ENCODE peak calls at places on chromosomes 12 and 14, in nine cellular contexts. V is testis; I is endothelial cell; G is neural crest cell; O is astrocyte of the spinal cord; D is CD8-positive, alpha-beta T cell; B is kidney epithelial cell; M is cardiac muscle cell; F is progenitor cell of endocrine pancreas. S is an unnamed sample.

GRCh38 chr14:67846029-67846610 is 26.5 kb downstream of the RAD51B start:
- DNase-seq in O (no peak), F (no peak), B (no peak), I (no peak), M (no peak), V (no peak), G (no peak), D (no peak), S (no peak)

GRCh38 chr14:99627510-99628381 is 17.2 kb upstream of the HHIPL1 start:
- DNase-seq in D (no peak), B (no peak), V (no peak), G (no peak), M (no peak), F (no peak), I (no peak), O (no peak), S (no peak)

GRCh38 chr12:77766224-77766623 is 64.5 kb upstream of the NAV3 start:
- DNase-seq in D (no peak), F (no peak), V (no peak), O (no peak), B (no peak), I (no peak), M (peak), G (no peak), S (no peak)

GRCh38 chr12:102374190-102374589 is 106.2 kb downstream of the IGF1 start:
- DNase-seq in V (no peak), G (no peak), F (no peak), M (no peak), I (no peak), D (no peak), B (no peak), O (no peak), S (no peak)

GRCh38 chr14:64095620-64096019 is 198.6 kb downstream of the ESR2 start:
- DNase-seq in B (no peak), M (peak), O (peak), F (no peak), D (no peak), V (no peak), G (no peak), I (no peak), S (no peak)

GRCh38 chr14:103422981-103423600 is 37.9 kb downstream of the MARK3 start:
- DNase-seq in V (no peak), M (peak), F (no peak), O (peak), B (no peak), D (no peak), I (no peak), G (no peak), S (no peak)

GRCh38 chr12:97745406-97746101 is 282.9 kb downstream of the RMST start:
- DNase-seq in G (no peak), F (no peak), V (no peak), I (no peak), B (peak), M (no peak), D (no peak), O (no peak), S (no peak)

GRCh38 chr12:114767906-114768697 is 84.1 kb upstream of the TBX3 start:
- DNase-seq in F (no peak), V (no peak), I (no peak), G (peak), M (peak), B (no peak), D (no peak), O (peak), S (peak)

GRCh38 chr14:89190779-89191513 is 226.1 kb downstream of the FOXN3 start:
- DNase-seq in D (no peak), V (no peak), G (peak), B (no peak), O (no peak), F (no peak), M (no peak), I (no peak), S (no peak)

GRCh38 chr12:133227281-133227852 is 8.3 kb downstream of the ANHX start:
- DNase-seq in D (no peak), I (no peak), G (no peak), M (no peak), V (no peak), O (no peak), B (no peak), F (no peak), S (no peak)

GRCh38 chr14:53380508-53381225 is 227.5 kb upstream of the DDHD1 start:
- DNase-seq in F (no peak), I (no peak), O (no peak), M (no peak), B (no peak), V (no peak), D (no peak), G (no peak), S (no peak)

GRCh38 chr12:57611810-57612710 is 825 bp downstream of the ARHGEF25 start:
- DNase-seq in G (no peak), B (no peak), O (no peak), F (no peak), V (no peak), I (no peak), D (no peak), M (no peak), S (no peak)

GRCh38 chr14:74140374-74140850 is 55.7 kb downstream of the LIN52 start:
- DNase-seq in O (no peak), V (peak), M (peak), I (no peak), G (no peak), B (no peak), D (no peak), F (no peak), S (no peak)

GRCh38 chr14:23034498-23035302 is at the start of gene PSMB5:
- DNase-seq in G (peak), M (peak), V (peak), F (peak), O (peak), D (peak), B (peak), I (peak), S (peak)

GRCh38 chr12:9049520-9050133 is 60.3 kb downstream of the KLRG1 start:
- DNase-seq in B (no peak), D (peak), I (peak), G (no peak), M (peak), O (peak), F (no peak), V (no peak), S (no peak)

GRCh38 chr12:117854339-117855012 is 114.3 kb downstream of the KSR2 start:
- DNase-seq in G (peak), M (peak), F (peak), D (no peak), V (peak), O (peak), I (peak), B (no peak), S (no peak)

GRCh38 chr12:57718641-57719528 is 19.7 kb downstream of the AGAP2 start:
- DNase-seq in F (no peak), M (no peak), B (no peak), G (no peak), O (no peak), V (no peak), I (no peak), D (no peak), S (peak)

GRCh38 chr12:108832730-108833354 is 24.5 kb downstream of the SSH1 start:
- DNase-seq in F (no peak), D (no peak), I (no peak), B (no peak), O (peak), G (no peak), M (peak), V (no peak), S (no peak)

DNA sequence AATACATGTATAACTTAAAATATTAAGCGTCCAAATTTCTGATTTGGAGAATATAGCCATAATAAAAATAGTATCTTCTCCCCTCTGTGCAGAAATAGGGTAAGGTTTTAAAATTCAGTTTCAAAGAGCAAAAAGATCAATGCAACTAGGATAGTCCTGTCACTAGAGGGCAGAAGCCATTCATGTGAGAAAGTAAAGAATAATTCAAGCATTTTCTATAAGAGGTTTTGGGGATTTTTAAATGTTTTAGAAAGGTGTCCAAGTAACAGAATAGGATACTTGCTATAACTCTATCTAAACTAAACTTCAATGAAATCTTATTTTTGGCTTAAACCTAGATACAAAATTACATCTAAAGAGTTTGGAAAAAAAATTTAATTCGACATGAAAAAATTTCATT is 50.3 kb downstream of the ADAMTS20 start:
- DNase-seq in O (peak), D (no peak), I (no peak), F (no peak), V (no peak), B (no peak), G (no peak), M (peak), S (no peak)
- TF ChIP-seq CTCF in O (peak), D (no peak), I (no peak), F (peak), V (no peak), B (peak), G (peak), M (peak), S (peak)

GRCh38 chr14:72554401-72554800 is 339.5 kb downstream of the DPF3 start:
- DNase-seq in F (no peak), G (no peak), V (no peak), I (no peak), M (no peak), O (no peak), D (no peak), B (no peak), S (no peak)

GRCh38 chr14:72553656-72554055 is 340.2 kb downstream of the DPF3 start:
- DNase-seq in V (no peak), D (no peak), G (no peak), F (no peak), B (no peak), M (peak), O (no peak), I (no peak), S (no peak)

GRCh38 chr14:72555609-72556000 is 338.3 kb downstream of the DPF3 start:
- DNase-seq in G (no peak), B (no peak), D (no peak), I (no peak), M (no peak), F (no peak), V (no peak), O (no peak), S (no peak)

GRCh38 chr14:72553161-72553560 is 340.7 kb downstream of the DPF3 start:
- DNase-seq in B (no peak), M (peak), V (no peak), D (no peak), O (no peak), F (no peak), G (no peak), I (no peak), S (no peak)

GRCh38 chr14:72554994-72555608 is 338.8 kb downstream of the DPF3 start:
- DNase-seq in G (no peak), D (no peak), M (no peak), I (no peak), F (no peak), V (no peak), B (no peak), O (no peak), S (no peak)
- TF ChIP-seq CTCF in G (no peak), D (no peak), M (no peak), I (no peak), F (no peak), V (no peak), B (no peak), O (no peak), S (no peak)

GRCh38 chr12:104357431-104357952 is 54.0 kb downstream of the EID3 start:
- DNase-seq in F (no peak), B (no peak), D (no peak), G (no peak), O (no peak), V (no peak), M (peak), I (no peak), S (no peak)

GRCh38 chr12:104354868-104355570 is 51.5 kb downstream of the EID3 start:
- DNase-seq in B (no peak), F (no peak), V (no peak), G (no peak), D (no peak), I (no peak), M (no peak), O (no peak), S (no peak)

GRCh38 chr12:104354167-104354867 is 50.8 kb downstream of the EID3 start:
- DNase-seq in O (no peak), F (no peak), V (no peak), M (no peak), G (no peak), B (no peak), D (no peak), I (no peak), S (no peak)

GRCh38 chr12:104356231-104357115 is 52.9 kb downstream of the EID3 start:
- DNase-seq in D (no peak), G (no peak), V (no peak), B (no peak), M (no peak), O (no peak), F (no peak), I (no peak), S (no peak)

DNA sequence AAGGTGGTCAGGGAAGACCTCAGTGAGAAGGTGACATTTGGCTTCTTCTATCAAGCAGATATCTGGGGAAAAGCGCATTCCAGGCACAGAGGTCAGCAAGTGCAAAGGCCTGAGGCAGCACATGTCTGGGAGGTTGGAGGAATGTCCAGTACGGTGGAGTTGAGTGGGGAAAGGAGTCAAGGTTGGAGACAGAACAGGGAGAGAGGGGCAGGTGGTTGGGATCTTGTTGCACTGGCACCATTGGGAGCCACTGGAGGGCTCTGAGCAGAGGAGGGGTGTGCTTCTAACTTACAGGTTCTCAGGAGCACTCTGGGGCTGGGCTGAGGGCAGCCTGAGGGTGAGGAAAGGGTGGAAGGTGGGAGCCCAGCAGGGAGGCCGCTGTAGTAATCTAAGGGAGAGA is 52.1 kb downstream of the EID3 start:
- DNase-seq in I (no peak), F (no peak), B (no peak), M (no peak), O (no peak), D (no peak), V (no peak), G (no peak), S (no peak)
- TF ChIP-seq CTCF in I (no peak), F (no peak), B (no peak), M (no peak), O (no peak), D (no peak), V (no peak), G (no peak), S (no peak)

GRCh38 chr14:49686425-49686824 is 1.6 kb downstream of the POLE2 start:
- DNase-seq in M (no peak), F (no peak), D (no peak), O (no peak), B (no peak), V (no peak), I (no peak), G (no peak), S (no peak)
- TF ChIP-seq CTCF in M (no peak), F (no peak), D (no peak), O (no peak), B (no peak), V (no peak), I (no peak), G (no peak), S (no peak)

DNA sequence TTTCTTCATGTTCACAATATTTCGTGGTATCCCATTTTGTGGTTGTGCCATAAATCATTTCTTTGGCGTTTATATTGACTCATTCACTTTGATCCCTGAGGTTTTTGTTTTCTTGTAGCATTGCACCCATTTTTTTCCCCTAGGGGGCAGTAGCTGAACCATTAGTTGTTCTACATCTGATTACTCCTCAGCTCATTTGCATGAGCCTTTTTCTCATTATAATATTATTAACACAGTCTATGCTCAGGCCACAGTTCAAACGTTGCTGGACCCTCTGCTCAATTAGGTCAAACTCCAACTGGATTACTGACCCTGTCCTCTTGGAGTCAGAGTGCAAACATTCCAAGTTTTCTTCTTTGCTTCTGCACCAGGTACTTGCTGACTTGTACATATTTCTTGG is 475.4 kb upstream of the SEL1L start:
- DNase-seq in I (no peak), B (no peak), D (no peak), V (peak), F (no peak), G (no peak), O (no peak), M (no peak), S (no peak)
- TF ChIP-seq CTCF in I (peak), B (no peak), D (no peak), V (no peak), F (peak), G (peak), O (no peak), M (peak), S (peak)

S was measured in mesothelial cell of epicardium.